ENCODE peak calls at places on chromosomes 12 and 14, in ten cellular contexts. W is NCI-H345; E is HT-29; Q is BJ; Z is amygdala; N is EL; J is stimulated activated CD8-positive, alpha-beta memory T cell treated with anti-CD3 and anti-CD28 coated beads, Interleukin-15, amount 100 ng/mL, for 4 hours; A is A549; X is NCI-H2081; L is left cardiac atrium. M is an unnamed sample.

GRCh38 chr12:109462868-109463692 is 14.0 kb downstream of the KCTD10 start:
- DNase-seq in W (no peak), Z (no peak), L (peak), A (peak), X (no peak), J (no peak), Q (peak), N (peak), E (peak), M (peak)

GRCh38 chr14:104935026-104935650 is 10.5 kb downstream of the PLD4 start:
- DNase-seq in X (no peak), J (no peak), N (no peak), A (no peak), Z (no peak), W (peak), Q (no peak), L (no peak), E (no peak), M (no peak)

GRCh38 chr12:104387190-104387589 is 69.6 kb upstream of the CHST11 start:
- DNase-seq in L (no peak), J (no peak), E (no peak), N (no peak), W (peak), Q (no peak), Z (no peak), X (no peak), A (no peak), M (no peak)

GRCh38 chr12:98916106-98916505 is 271.0 kb downstream of the APAF1 start:
- DNase-seq in L (no peak), X (no peak), Z (no peak), E (no peak), J (no peak), N (no peak), W (peak), Q (no peak), A (no peak), M (no peak)

GRCh38 chr12:104422441-104422840 is 34.3 kb upstream of the CHST11 start:
- DNase-seq in Q (no peak), X (no peak), L (no peak), N (no peak), A (no peak), J (no peak), Z (no peak), W (no peak), E (no peak), M (no peak)

GRCh38 chr12:2353691-2354090 is 300.9 kb downstream of the CACNA1C start:
- DNase-seq in E (no peak), X (no peak), N (no peak), W (no peak), J (no peak), A (no peak), Q (no peak), Z (no peak), L (no peak), M (no peak)

GRCh38 chr12:76704693-76705092 is 59.2 kb upstream of the ZDHHC17 start:
- DNase-seq in J (no peak), X (no peak), A (peak), Q (no peak), W (no peak), L (no peak), E (no peak), Z (no peak), N (peak), M (no peak)

GRCh38 chr14:72704507-72704906 is 189.4 kb downstream of the DPF3 start:
- DNase-seq in L (no peak), Z (no peak), E (no peak), W (no peak), J (no peak), X (no peak), A (no peak), Q (no peak), N (no peak), M (no peak)

GRCh38 chr14:101673873-101674272 is 87.6 kb upstream of the PPP2R5C start:
- DNase-seq in X (no peak), A (no peak), L (no peak), E (no peak), N (no peak), Q (no peak), J (no peak), W (no peak), Z (no peak), M (no peak)

GRCh38 chr12:51820721-51821422 is 27.6 kb downstream of the FIGNL2 start:
- DNase-seq in E (no peak), Q (no peak), X (peak), N (no peak), L (peak), W (peak), J (peak), A (peak), Z (peak), M (peak)

GRCh38 chr14:93035917-93036651 is 79.6 kb downstream of the ITPK1 start:
- DNase-seq in Z (peak), J (no peak), N (peak), L (peak), X (no peak), A (peak), W (no peak), E (no peak), Q (no peak), M (no peak)

GRCh38 chr12:2248901-2249381 is 196.2 kb downstream of the CACNA1C start:
- DNase-seq in N (peak), Q (no peak), A (no peak), L (no peak), E (no peak), W (peak), J (no peak), X (peak), Z (no peak), M (no peak)

GRCh38 chr12:66244446-66244845 is 55.4 kb downstream of the IRAK3 start:
- DNase-seq in N (no peak), L (no peak), A (no peak), J (no peak), W (no peak), Q (no peak), E (no peak), X (no peak), Z (no peak), M (no peak)

GRCh38 chr14:20683125-20683895 is 1.1 kb upstream of the RNASE4 start:
- DNase-seq in Q (peak), X (peak), Z (peak), W (peak), L (peak), E (peak), N (peak), J (peak), A (peak), M (peak)

GRCh38 chr12:27534060-27534764 is 10.2 kb downstream of the PPFIBP1 start:
- DNase-seq in L (no peak), J (no peak), E (no peak), X (no peak), A (no peak), N (no peak), Q (no peak), W (no peak), Z (no peak), M (no peak)

GRCh38 chr14:77265187-77265515 is 5.9 kb downstream of the NGB start:
- DNase-seq in W (no peak), X (no peak), Z (no peak), A (no peak), Q (no peak), E (no peak), L (no peak), J (no peak), N (no peak), M (no peak)

GRCh38 chr12:109680521-109681030 is 33.0 kb upstream of the FAM222A start:
- DNase-seq in W (peak), X (peak), E (no peak), Q (no peak), J (no peak), N (no peak), L (no peak), A (no peak), Z (no peak), M (no peak)

GRCh38 chr12:95942106-95942531 is 295 bp downstream of the CCDC38 start:
- DNase-seq in W (no peak), J (no peak), N (no peak), Z (no peak), L (no peak), Q (no peak), X (peak), A (no peak), E (no peak), M (no peak)

GRCh38 chr12:49301759-49302158 is 6.8 kb downstream of the PRPH start:
- DNase-seq in N (no peak), W (no peak), X (no peak), A (no peak), Q (no peak), Z (no peak), J (no peak), L (no peak), E (no peak), M (no peak)

GRCh38 chr14:61860294-61860918 is 98.2 kb downstream of the SNAPC1 start:
- DNase-seq in N (peak), J (peak), W (peak), Z (no peak), A (peak), X (peak), Q (no peak), L (peak), E (peak), M (no peak)

GRCh38 chr12:65275627-65276026 is 2.9 kb upstream of the MSRB3 start:
- DNase-seq in N (no peak), E (no peak), J (no peak), X (no peak), Z (no peak), L (no peak), Q (no peak), W (no peak), A (no peak), M (no peak)

GRCh38 chr12:84789184-84789583 is 123.4 kb downstream of the SLC6A15 start:
- DNase-seq in Q (no peak), X (no peak), W (no peak), L (no peak), J (no peak), A (no peak), Z (no peak), N (no peak), E (no peak), M (no peak)

GRCh38 chr12:76799362-76799761 is 35.4 kb downstream of the ZDHHC17 start:
- DNase-seq in E (no peak), Q (no peak), W (no peak), L (no peak), N (no peak), X (no peak), A (no peak), J (no peak), Z (no peak), M (no peak)

GRCh38 chr12:79681008-79681590 is 9.7 kb downstream of the PAWR start:
- DNase-seq in J (no peak), N (peak), Q (no peak), Z (no peak), E (no peak), L (no peak), W (peak), A (peak), X (no peak), M (no peak)

GRCh38 chr14:91997492-91997891 is 42.4 kb downstream of the TRIP11 start:
- DNase-seq in N (no peak), W (no peak), J (no peak), Z (no peak), A (no peak), E (no peak), L (no peak), Q (peak), X (no peak), M (no peak)

GRCh38 chr14:74945852-74946658 is 9.3 kb downstream of the PGF start:
- DNase-seq in Q (no peak), E (peak), W (peak), N (peak), X (peak), L (peak), A (peak), J (peak), Z (peak), M (no peak)

GRCh38 chr12:58364389-58365086 is 423.2 kb downstream of the ATP23 start:
- DNase-seq in L (no peak), J (no peak), Z (no peak), Q (peak), E (no peak), W (no peak), N (peak), A (peak), X (no peak), M (peak)

GRCh38 chr12:119791453-119791852 is 85.7 kb downstream of the CIT start:
- DNase-seq in L (no peak), N (no peak), E (no peak), A (no peak), Z (no peak), W (no peak), Q (no peak), X (no peak), J (no peak), M (no peak)

GRCh38 chr12:91620422-91620821 is 437.8 kb upstream of the DCN start:
- DNase-seq in Z (no peak), Q (no peak), W (no peak), A (no peak), X (no peak), N (no peak), E (no peak), L (no peak), J (no peak), M (no peak)